ENCODE peak calls at places on chromosomes 16 and 17, in five cellular contexts. Z, X, Y, M and H are unnamed samples.

GRCh38 chr17:35051183-35051578 is 12.3 kb downstream of the RFFL start:
- DNase-seq in Z (no peak), X (no peak), Y (no peak), M (no peak), H (no peak)

GRCh38 chr17:34443832-34444469 is 80.9 kb upstream of the CCL1 start:
- DNase-seq in Z (no peak), X (peak), Y (peak), M (no peak), H (no peak)

GRCh38 chr17:19762515-19762961 is 14.4 kb upstream of the ALDH3A1 start:
- DNase-seq in Z (peak), X (peak), Y (peak), M (peak), H (peak)

GRCh38 chr17:49817993-49818392 is 29.5 kb downstream of the KAT7 start:
- DNase-seq in Z (no peak), X (no peak), Y (no peak), M (no peak), H (no peak)

GRCh38 chr16:88807626-88808453 is 3.9 kb downstream of the APRT start:
- DNase-seq in Z (no peak), X (no peak), Y (no peak), M (no peak), H (peak)

GRCh38 chr16:75620326-75621169 is 2.5 kb downstream of the ADAT1 start:
- DNase-seq in Z (no peak), X (no peak), Y (peak), M (no peak), H (no peak)

GRCh38 chr16:28902909-28903308 is 22.1 kb downstream of the RABEP2 start:
- DNase-seq in Z (no peak), X (no peak), Y (no peak), M (no peak), H (no peak)

GRCh38 chr17:78923660-78924453 is 1.3 kb downstream of the TIMP2 start:
- DNase-seq in Z (peak), X (no peak), Y (peak), M (peak), H (peak)

GRCh38 chr16:15631730-15632409 is 11.1 kb downstream of the MARF1 start:
- DNase-seq in Z (no peak), X (no peak), Y (no peak), M (no peak), H (no peak)

GRCh38 chr17:59746849-59747445 is 39.5 kb downstream of the VMP1 start:
- DNase-seq in Z (peak), X (no peak), Y (no peak), M (no peak), H (no peak)

GRCh38 chr16:75241412-75241811 is 10.0 kb downstream of the BCAR1 start:
- DNase-seq in Z (no peak), X (no peak), Y (no peak), M (no peak), H (no peak)

GRCh38 chr17:76689859-76690258 is 20.9 kb downstream of the MXRA7 start:
- DNase-seq in Z (no peak), X (no peak), Y (peak), M (no peak), H (no peak)

GRCh38 chr17:5788266-5788900 is 204.1 kb upstream of the NLRP1 start:
- DNase-seq in Z (peak), X (no peak), Y (no peak), M (no peak), H (no peak)

GRCh38 chr17:58136669-58137279 is 11.4 kb upstream of the OR4D1 start:
- DNase-seq in Z (no peak), X (peak), Y (no peak), M (no peak), H (no peak)

GRCh38 chr17:57726213-57726612 is 18.9 kb downstream of the CCDC182 start:
- DNase-seq in Z (no peak), X (no peak), Y (no peak), M (no peak), H (no peak)

GRCh38 chr16:82758406-82758805 is 131.6 kb downstream of the CDH13 start:
- DNase-seq in Z (no peak), X (no peak), Y (no peak), M (no peak), H (no peak)

GRCh38 chr16:82756283-82756599 is 129.5 kb downstream of the CDH13 start:
- DNase-seq in Z (no peak), X (no peak), Y (no peak), M (no peak), H (no peak)

GRCh38 chr16:82753821-82754220 is 127.1 kb downstream of the CDH13 start:
- DNase-seq in Z (no peak), X (no peak), Y (no peak), M (no peak), H (no peak)

GRCh38 chr16:82754716-82755513 is 128.1 kb downstream of the CDH13 start:
- DNase-seq in Z (no peak), X (no peak), Y (no peak), M (no peak), H (no peak)

GRCh38 chr16:82755570-82756282 is 129.0 kb downstream of the CDH13 start:
- DNase-seq in Z (no peak), X (no peak), Y (no peak), M (no peak), H (no peak)
- TF ChIP-seq CTCF in Z (peak), X (peak), Y (no peak), M (no peak), H (peak)

GRCh38 chr16:87571868-87572244 is 30.5 kb upstream of the JPH3 start:
- DNase-seq in Z (no peak), X (no peak), Y (no peak), M (no peak), H (no peak)

GRCh38 chr16:87578531-87578930 is 23.8 kb upstream of the JPH3 start:
- DNase-seq in Z (no peak), X (no peak), Y (no peak), M (no peak), H (no peak)

GRCh38 chr16:87572959-87573358 is 29.3 kb upstream of the JPH3 start:
- DNase-seq in Z (no peak), X (no peak), Y (no peak), M (no peak), H (no peak)

GRCh38 chr16:87576191-87576590 is 26.1 kb upstream of the JPH3 start:
- DNase-seq in Z (no peak), X (no peak), Y (no peak), M (no peak), H (no peak)

GRCh38 chr16:87575027-87575804 is 27.1 kb upstream of the JPH3 start:
- DNase-seq in Z (no peak), X (peak), Y (no peak), M (no peak), H (no peak)
- TF ChIP-seq CTCF in Z (peak), X (no peak), Y (no peak), M (no peak), H (no peak)

GRCh38 chr17:74890554-74890953 is 2.9 kb downstream of the FADS6 start:
- DNase-seq in Z (no peak), X (no peak), Y (no peak), M (no peak), H (no peak)

GRCh38 chr17:74892974-74893911 is at the start of gene FADS6:
- DNase-seq in Z (no peak), X (no peak), Y (no peak), M (no peak), H (no peak)

GRCh38 chr17:74888440-74888839 is 5.0 kb downstream of the FADS6 start:
- DNase-seq in Z (no peak), X (no peak), Y (no peak), M (no peak), H (no peak)

GRCh38 chr17:74893936-74894671 is 671 bp upstream of the FADS6 start:
- DNase-seq in Z (no peak), X (no peak), Y (no peak), M (no peak), H (no peak)

GRCh38 chr17:74892013-74892841 is 1.2 kb downstream of the FADS6 start:
- DNase-seq in Z (no peak), X (no peak), Y (no peak), M (no peak), H (no peak)
- TF ChIP-seq CTCF in Z (no peak), X (no peak), Y (no peak), M (no peak), H (no peak)

GRCh38 chr17:43368740-43369506 is 29.9 kb upstream of the ARL4D start:
- DNase-seq in Z (peak), X (peak), Y (peak), M (peak), H (peak)
- TF ChIP-seq CTCF in Z (no peak), X (no peak), Y (no peak), M (peak), H (no peak)

DNA sequence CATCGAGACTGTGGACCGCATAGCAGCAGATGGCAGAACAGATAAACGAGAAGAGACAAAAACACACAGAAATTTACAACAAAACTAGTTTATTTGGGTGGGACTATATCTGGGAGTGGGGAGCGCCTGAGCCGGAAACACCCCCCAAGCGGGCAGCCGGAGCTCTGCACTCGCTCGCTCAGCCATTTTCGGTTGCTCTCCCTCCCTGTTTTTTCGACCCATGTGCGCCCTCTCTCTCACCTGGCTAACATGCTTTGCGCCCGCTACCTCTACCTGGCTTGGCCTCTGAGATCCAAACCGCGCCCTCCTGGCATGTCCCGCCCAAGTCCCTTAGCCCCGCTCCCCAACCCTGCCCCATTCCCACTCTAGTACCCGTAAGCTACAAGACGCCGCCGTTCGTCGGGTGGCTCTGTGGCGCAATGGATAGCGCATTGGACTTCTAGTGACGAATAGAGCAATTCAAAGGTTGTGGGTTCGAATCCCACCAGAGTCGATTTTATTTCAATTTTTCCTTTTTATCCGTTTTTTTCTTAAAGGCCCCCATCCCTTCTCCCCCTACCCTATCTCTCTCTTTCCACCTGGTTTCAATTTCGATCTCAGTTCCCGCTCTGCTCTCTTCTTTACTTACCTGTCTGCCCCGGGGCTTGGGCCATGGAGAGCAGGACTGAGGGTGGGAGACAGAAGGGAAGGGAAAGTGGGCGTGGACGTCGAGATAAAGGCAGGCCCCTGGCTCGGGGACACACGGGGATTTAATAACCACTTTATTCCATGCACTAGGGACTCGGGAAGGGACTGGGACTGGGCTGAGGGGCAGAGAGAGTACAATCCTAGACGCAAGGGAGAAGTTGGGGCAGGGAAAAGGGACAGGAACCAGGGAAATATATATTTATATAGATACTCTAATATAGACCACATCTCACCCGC is 2.5 kb upstream of the ALOXE3 start:
- DNase-seq in Z (peak), X (peak), Y (peak), M (peak), H (peak)
- TF ChIP-seq CTCF in Z (peak), X (no peak), Y (no peak), M (peak), H (peak)

GRCh38 chr16:3702082-3702481 is 15.2 kb downstream of the TRAP1 start:
- DNase-seq in Z (no peak), X (no peak), Y (no peak), M (no peak), H (no peak)

DNA sequence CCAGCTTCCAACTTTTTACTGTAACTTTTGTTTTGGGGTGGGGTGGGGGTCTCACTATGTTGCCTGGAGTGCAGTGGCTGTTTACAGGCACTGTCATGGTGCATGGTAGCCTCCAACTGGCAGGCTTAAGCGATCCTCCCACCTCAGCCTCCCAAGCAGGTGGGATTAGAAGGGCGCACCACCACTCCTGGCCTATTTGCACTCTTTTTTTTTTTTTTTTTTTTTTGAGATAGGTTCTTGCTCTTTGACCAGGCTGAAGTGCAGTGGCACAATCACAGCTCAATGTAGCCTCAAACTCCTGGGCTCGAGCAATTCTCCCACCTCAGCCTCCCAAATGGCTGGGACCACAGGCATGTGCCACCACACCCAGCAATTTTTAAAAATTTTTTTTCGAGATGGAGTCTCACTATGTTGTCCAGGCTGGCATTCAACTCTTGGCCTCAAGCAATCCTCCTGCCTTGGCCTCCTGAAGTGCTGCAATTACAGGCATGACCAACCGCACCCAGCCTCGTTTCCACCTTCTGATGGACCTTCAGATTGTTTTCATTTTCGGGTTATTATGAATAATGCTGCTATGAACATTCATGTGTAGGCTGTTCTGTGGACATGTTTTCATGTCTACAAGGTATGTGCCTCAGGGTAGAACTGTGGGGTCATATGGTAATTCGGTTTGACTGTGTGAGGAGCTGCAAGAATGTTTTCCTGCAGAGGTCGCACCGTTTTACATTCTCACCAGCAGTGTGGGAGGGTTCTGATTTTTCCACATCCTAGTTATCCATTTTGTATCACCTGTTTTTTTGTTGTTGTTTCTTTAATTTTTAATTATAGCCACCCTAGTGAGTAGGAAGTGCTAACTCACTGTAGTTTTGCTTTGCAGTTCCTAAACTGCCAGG is 10.8 kb downstream of the TRAP1 start:
- DNase-seq in Z (no peak), X (no peak), Y (no peak), M (no peak), H (no peak)
- TF ChIP-seq CTCF in Z (no peak), X (no peak), Y (no peak), M (no peak), H (no peak)

GRCh38 chr16:84754353-84754856 is 54.6 kb downstream of the USP10 start:
- DNase-seq in Z (peak), X (peak), Y (no peak), M (no peak), H (no peak)
- TF ChIP-seq CTCF in Z (peak), X (peak), Y (peak), M (peak), H (peak)

GRCh38 chr16:66696669-66697630 is at the start of gene CMTM4:
- DNase-seq in Z (peak), X (peak), Y (peak), M (peak), H (peak)
- TF ChIP-seq CTCF in Z (peak), X (no peak), Y (no peak), M (peak), H (peak)

DNA sequence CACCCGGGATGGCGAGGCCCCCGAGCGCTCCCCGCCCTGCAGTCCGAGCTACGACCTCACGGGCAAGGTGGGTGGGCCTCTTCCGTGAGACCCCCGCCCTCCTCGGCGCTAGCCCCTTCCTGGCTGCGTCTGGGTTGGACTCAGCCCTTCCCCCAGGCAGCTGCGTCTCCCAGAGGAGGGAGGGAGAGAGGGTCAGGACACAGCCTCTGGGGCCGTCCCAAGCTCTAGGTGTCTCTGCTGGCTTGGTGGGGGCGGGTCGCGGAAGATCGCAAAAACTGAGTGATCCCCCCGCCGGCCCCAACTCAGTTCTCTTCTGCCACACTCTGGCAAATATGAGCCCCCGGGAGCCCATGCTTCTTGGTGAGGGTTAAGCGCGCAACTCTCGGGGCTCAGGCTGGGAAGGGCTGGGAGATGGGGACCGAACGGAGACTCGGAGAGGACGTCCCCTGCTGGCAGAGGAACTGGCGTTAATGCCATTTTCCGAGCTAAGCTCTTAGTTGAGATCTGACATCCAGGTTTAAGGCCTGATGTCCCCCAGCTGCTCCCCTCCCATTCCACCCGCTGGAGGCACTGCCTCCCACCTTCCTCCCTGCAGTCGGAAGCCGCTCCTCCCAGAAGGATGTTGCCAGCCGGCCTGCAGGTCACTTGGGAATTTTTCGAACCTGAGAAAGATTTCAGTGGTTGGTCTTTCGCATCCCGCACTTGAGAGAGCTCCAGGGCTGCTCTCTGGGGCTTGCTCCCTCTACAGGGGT is 419 bp downstream of the RAB37 start:
- DNase-seq in Z (no peak), X (peak), Y (peak), M (no peak), H (no peak)
- TF ChIP-seq CTCF in Z (no peak), X (peak), Y (no peak), M (peak), H (peak)